ENCODE peak calls at places on chromosomes 12 and 14, in six cellular contexts. E, L, W, S, U and Y are unnamed samples. For H3K36me3 and H3K27me3, the result is how much of the 10 kb centered on the place peaks cover.

GRCh38 chr14:72332054-72332453 is 399.8 kb downstream of the RGS6 start:
- DNase-seq in E (no peak), L (no peak), W (no peak), S (no peak), U (no peak), Y (no peak)

GRCh38 chr12:91781114-91781513 is 364.5 kb downstream of the BTG1 start:
- DNase-seq in E (peak), L (no peak), W (no peak), S (no peak), U (no peak), Y (no peak)

GRCh38 chr12:81146228-81147225 is 68.6 kb downstream of the ACSS3 start:
- DNase-seq in E (no peak), L (no peak), W (no peak), S (no peak), U (no peak), Y (no peak)

GRCh38 chr12:16174282-16174681 is 103.2 kb downstream of the SLC15A5 start:
- DNase-seq in E (no peak), L (no peak), W (no peak), S (no peak), U (no peak), Y (no peak)

GRCh38 chr12:2054091-2055018 is 1.6 kb downstream of the CACNA1C start:
- DNase-seq in E (peak), L (no peak), W (no peak), S (no peak), U (no peak), Y (no peak)

GRCh38 chr14:67620217-67620789 is 583 bp downstream of the ARG2 start:
- DNase-seq in E (no peak), L (no peak), W (peak), S (peak), U (no peak), Y (no peak)

GRCh38 chr14:65860956-65861631 is 448.6 kb downstream of the FUT8 start:
- DNase-seq in E (no peak), L (no peak), W (no peak), S (no peak), U (no peak), Y (no peak)

GRCh38 chr12:58509116-58509885 is 411.0 kb downstream of the LRIG3 start:
- DNase-seq in E (peak), L (no peak), W (no peak), S (no peak), U (no peak), Y (no peak)

GRCh38 chr12:57143454-57143853 is 4.0 kb downstream of the LRP1-AS start:
- DNase-seq in E (no peak), L (no peak), W (no peak), S (no peak), U (no peak), Y (no peak)

GRCh38 chr14:20624495-20625070 is 16.9 kb downstream of the OR6S1 start:
- DNase-seq in E (peak), L (peak), W (peak), S (peak), U (no peak), Y (no peak)

GRCh38 chr12:19461986-19462385 is 22.7 kb downstream of the AEBP2 start:
- DNase-seq in E (no peak), L (no peak), W (no peak), S (no peak), U (no peak), Y (no peak)

GRCh38 chr12:54213084-54213483 is 24.3 kb upstream of the SMUG1 start:
- DNase-seq in E (no peak), L (no peak), W (no peak), S (no peak), U (no peak), Y (no peak)

GRCh38 chr12:93122089-93122488 is 193.0 kb upstream of the EEA1 start:
- DNase-seq in E (peak), L (no peak), W (no peak), S (no peak), U (peak), Y (no peak)

GRCh38 chr14:50741571-50741970 is 73.5 kb upstream of the SAV1 start:
- DNase-seq in E (no peak), L (no peak), W (no peak), S (no peak), U (no peak), Y (no peak)

GRCh38 chr12:56377310-56377988 is 14.8 kb upstream of the APOF start:
- DNase-seq in E (no peak), L (no peak), W (peak), S (no peak), U (peak), Y (no peak)

GRCh38 chr14:103067231-103067954 is 10.0 kb upstream of the CDC42BPB start:
- DNase-seq in E (peak), L (peak), W (no peak), S (no peak), U (peak), Y (no peak)

GRCh38 chr12:65741662-65742480 is 82.4 kb upstream of the HMGA2 start:
- DNase-seq in E (peak), L (no peak), W (no peak), S (peak), U (no peak), Y (peak)

GRCh38 chr12:74537126-74537706 is 419 bp upstream of the ATXN7L3B start:
- DNase-seq in E (peak), L (no peak), W (peak), S (no peak), U (peak), Y (no peak)

GRCh38 chr12:89962648-89963047 is 254.0 kb upstream of the ATP2B1 start:
- DNase-seq in E (no peak), L (no peak), W (no peak), S (no peak), U (no peak), Y (no peak)

GRCh38 chr14:68523326-68523610 is 269.6 kb downstream of the ZFP36L1 start:
- DNase-seq in E (no peak), L (no peak), W (no peak), S (no peak), U (no peak), Y (no peak)

GRCh38 chr12:95802482-95803264 is 12.1 kb upstream of the NTN4 start:
- DNase-seq in E (peak), L (no peak), W (no peak), S (no peak), U (peak), Y (peak)

GRCh38 chr14:32252030-32252670 is 49.1 kb upstream of the RNU6-8 start:
- DNase-seq in E (peak), L (peak), W (peak), S (no peak), U (peak), Y (peak)

GRCh38 chr12:27965411-27965810 is 7.1 kb downstream of the PTHLH start:
- DNase-seq in E (peak), L (no peak), W (no peak), S (no peak), U (peak), Y (no peak)

GRCh38 chr12:6215932-6216494 is 15.8 kb downstream of the CD9 start:
- DNase-seq in E (peak), L (peak), W (no peak), S (no peak), U (peak), Y (peak)

GRCh38 chr14:72756967-72757366 is 136.9 kb downstream of the DPF3 start:
- DNase-seq in E (no peak), L (no peak), W (no peak), S (no peak), U (no peak), Y (no peak)

GRCh38 chr12:47491516-47491915 is 214.3 kb downstream of the RPAP3 start:
- DNase-seq in E (no peak), L (no peak), W (no peak), S (no peak), U (no peak), Y (no peak)

GRCh38 chr14:69005432-69006148 is 26.5 kb upstream of the ACTN1 start:
- DNase-seq in E (peak), L (peak), W (no peak), S (peak), U (peak), Y (peak)

GRCh38 chr12:120075034-120075616 is 41.4 kb downstream of the RAB35 start:
- DNase-seq in E (no peak), L (no peak), W (no peak), S (no peak), U (no peak), Y (no peak)

GRCh38 chr14:61992139-61992538 is 229.9 kb downstream of the SNAPC1 start:
- DNase-seq in E (no peak), L (no peak), W (no peak), S (no peak), U (no peak), Y (no peak)

GRCh38 chr14:70707138-70708038 is 65.7 kb downstream of the TTC9 start:
- DNase-seq in E (peak), L (no peak), W (peak), S (no peak), U (peak), Y (no peak)

GRCh38 chr12:13011098-13011497 is 11.0 kb upstream of the HEBP1 start:
- DNase-seq in E (no peak), L (no peak), W (no peak), S (no peak), U (no peak), Y (no peak)

GRCh38 chr12:59927041-59927440 is 331.2 kb downstream of the SLC16A7 start:
- DNase-seq in E (no peak), L (no peak), W (no peak), S (no peak), U (no peak), Y (no peak)

GRCh38 chr12:95701722-95702418 is 88.7 kb downstream of the NTN4 start:
- DNase-seq in E (no peak), L (no peak), W (no peak), S (no peak), U (peak), Y (no peak)

GRCh38 chr14:20578784-20579502 is 8.9 kb downstream of the RNASE11 start:
- DNase-seq in E (no peak), L (no peak), W (no peak), S (no peak), U (no peak), Y (no peak)

GRCh38 chr12:56242986-56243385 is 13.1 kb downstream of the SLC39A5 start:
- DNase-seq in E (no peak), L (no peak), W (no peak), S (no peak), U (no peak), Y (no peak)

GRCh38 chr12:89781961-89782360 is 73.3 kb upstream of the ATP2B1 start:
- DNase-seq in E (no peak), L (no peak), W (no peak), S (no peak), U (no peak), Y (no peak)

GRCh38 chr12:104702565-104703139 is 245.9 kb downstream of the CHST11 start:
- DNase-seq in E (peak), L (peak), W (no peak), S (peak), U (no peak), Y (no peak)

GRCh38 chr12:3885179-3886094 is 12.2 kb upstream of the PARP11 start:
- DNase-seq in E (peak), L (peak), W (peak), S (no peak), U (no peak), Y (peak)

DNA sequence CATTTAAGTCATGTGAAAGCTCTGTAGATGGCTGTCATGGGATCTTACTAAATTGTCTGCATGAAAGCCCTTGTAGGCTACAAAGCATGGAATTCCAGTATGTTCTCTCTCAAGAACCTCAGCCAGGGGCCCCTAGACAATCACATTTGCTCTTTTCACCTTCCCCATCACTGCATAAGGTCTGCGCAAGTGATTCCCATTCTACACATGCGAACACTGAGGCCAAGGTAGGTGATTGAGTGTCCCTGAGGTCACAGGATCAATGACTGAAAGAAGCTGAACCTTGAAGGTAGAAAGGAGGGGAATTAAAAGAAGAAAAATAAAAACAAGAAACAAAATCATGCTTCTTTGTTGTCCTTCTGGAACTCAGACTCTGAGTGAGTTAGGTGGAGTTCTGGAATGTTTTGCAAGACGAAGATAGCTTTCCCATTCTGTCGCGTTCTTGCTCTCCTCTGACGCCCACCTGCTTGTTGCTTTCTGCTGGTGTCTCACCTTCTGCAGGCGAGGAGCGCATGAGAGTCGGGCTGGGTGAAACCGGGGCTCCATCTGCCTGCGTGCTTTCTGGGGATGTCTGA is 79.9 kb downstream of the SPRING1 start:
- DNase-seq in E (no peak), L (no peak), W (no peak), S (no peak), U (no peak), Y (no peak)
- H3K4me3 ChIP-seq in E (no peak), L (peak), W (no peak), S (peak), U (no peak), Y (peak)

DNA sequence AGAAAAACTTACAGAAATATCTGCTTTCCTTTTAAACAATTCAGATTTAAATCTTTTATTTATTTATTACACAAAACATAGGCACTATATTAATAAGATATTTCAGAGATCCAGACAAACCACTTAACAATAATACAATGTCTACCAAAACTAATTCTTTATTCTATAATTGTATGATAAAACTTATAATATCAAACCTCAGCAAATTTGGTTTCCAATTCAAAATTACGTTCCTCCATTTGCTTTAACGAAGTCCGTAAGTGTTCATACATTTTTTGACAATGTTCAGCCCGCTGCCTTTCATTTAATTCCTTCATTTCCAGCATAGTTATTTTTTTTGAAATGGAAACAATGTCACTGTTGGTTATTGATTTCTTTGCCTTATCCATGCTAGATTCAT is 48.3 kb downstream of the CEP290 start:
- DNase-seq in E (no peak), L (no peak), W (no peak), S (no peak), U (no peak), Y (no peak)
- H3K36me3 ChIP-seq in E (under half), L (under half), W (under half), S (half or more), U (under half), Y (under half)

GRCh38 chr14:58942516-58942915 is 246.0 kb upstream of the DAAM1 start:
- DNase-seq in E (peak), L (no peak), W (no peak), S (no peak), U (no peak), Y (no peak)

GRCh38 chr14:58947156-58947555 is 241.3 kb upstream of the DAAM1 start:
- DNase-seq in E (no peak), L (no peak), W (no peak), S (no peak), U (no peak), Y (no peak)

GRCh38 chr14:58944226-58944769 is 244.2 kb upstream of the DAAM1 start:
- DNase-seq in E (no peak), L (no peak), W (no peak), S (no peak), U (no peak), Y (no peak)

GRCh38 chr14:58944957-58945356 is 243.5 kb upstream of the DAAM1 start:
- DNase-seq in E (no peak), L (no peak), W (no peak), S (no peak), U (no peak), Y (no peak)

DNA sequence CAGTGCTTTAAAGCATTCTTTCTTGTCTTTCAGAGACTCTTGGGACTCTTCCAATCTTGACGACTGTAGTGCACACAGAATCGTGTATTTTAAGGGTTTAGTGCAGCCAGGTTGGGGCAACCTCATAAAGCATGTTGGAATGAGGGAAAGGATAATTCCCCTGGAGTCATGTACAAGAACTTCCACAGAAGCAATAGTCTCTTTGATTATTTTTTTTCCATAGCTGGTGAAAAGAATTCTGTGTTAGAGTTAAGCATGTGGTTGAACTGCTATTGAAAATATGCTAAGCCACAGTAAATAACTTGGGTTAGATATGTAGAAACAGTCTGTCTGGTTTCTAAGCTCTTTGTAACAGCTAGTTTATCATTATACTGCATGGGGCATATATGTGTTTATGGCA is 246.8 kb upstream of the DAAM1 start:
- DNase-seq in E (peak), L (no peak), W (no peak), S (no peak), U (no peak), Y (peak)
- H3K27me3 ChIP-seq in E (under half), L (under half), W (under half), S (under half), U (under half), Y (under half)

GRCh38 chr12:71499834-71500233 is 60.2 kb downstream of the LGR5 start:
- DNase-seq in E (no peak), L (no peak), W (no peak), S (no peak), U (no peak), Y (no peak)

GRCh38 chr12:71504471-71504852 is 64.9 kb downstream of the LGR5 start:
- DNase-seq in E (peak), L (no peak), W (no peak), S (no peak), U (no peak), Y (no peak)

GRCh38 chr12:71509705-71510104 is 70.1 kb downstream of the LGR5 start:
- DNase-seq in E (no peak), L (no peak), W (no peak), S (no peak), U (no peak), Y (no peak)

GRCh38 chr12:71503579-71504470 is 64.2 kb downstream of the LGR5 start:
- DNase-seq in E (no peak), L (no peak), W (peak), S (no peak), U (no peak), Y (no peak)
- H3K4me3 ChIP-seq in E (no peak), L (no peak), W (no peak), S (no peak), U (no peak), Y (no peak)